ENCODE peak calls at places on chromosome 17, in eight cellular contexts. D, Q, S, J, M, H, C and F are unnamed samples.

GRCh38 chr17:46979023-46979870 is at the start of gene RPRML:
- DNase-seq in J (peak; percentile 45), M (no peak), S (peak; percentile 35), D (no peak), Q (no peak), H (no peak), C (no peak), F (no peak)

GRCh38 chr17:74801896-74802295 is 25.8 kb upstream of the NAT9 start:
- DNase-seq in Q (no peak), S (peak; percentile 26), J (no peak), H (no peak), C (no peak), D (no peak), M (no peak), F (no peak)

GRCh38 chr17:52648995-52649394 is 490.5 kb upstream of the CA10 start:
- DNase-seq in J (no peak), H (no peak), C (no peak), M (no peak), D (no peak), Q (no peak), S (no peak), F (peak; percentile 89)

GRCh38 chr17:45949755-45950320 is 49.2 kb upstream of the STH start:
- DNase-seq in H (no peak), S (no peak), C (no peak), Q (no peak), M (no peak), D (no peak), J (no peak), F (no peak)

GRCh38 chr17:19336938-19337711 is 25.4 kb downstream of the B9D1 start:
- DNase-seq in S (no peak), M (peak; percentile 71), C (no peak), J (peak; percentile 61), Q (no peak), D (no peak), H (no peak), F (no peak)

GRCh38 chr17:27630607-27631408 is at the start of gene LGALS9:
- DNase-seq in S (peak; percentile 19), C (no peak), D (no peak), M (no peak), H (no peak), Q (peak; percentile 62), J (peak; percentile 75), F (peak; percentile 89)

GRCh38 chr17:18261146-18261515 is 669 bp downstream of the MIEF2 start:
- DNase-seq in D (peak; percentile 74), J (peak; percentile 77), M (peak; percentile 81), S (peak; percentile 79), C (no peak), Q (peak; percentile 91), H (peak; percentile 90), F (peak; percentile 71)

GRCh38 chr17:45905812-45906211 is 11.5 kb downstream of the MAPT start:
- DNase-seq in C (no peak), M (no peak), J (no peak), S (no peak), H (no peak), Q (no peak), D (no peak), F (no peak)

GRCh38 chr17:70473049-70473448 is 303.7 kb downstream of the KCNJ2 start:
- DNase-seq in M (no peak), Q (no peak), S (no peak), J (no peak), C (no peak), H (no peak), D (no peak), F (no peak)

GRCh38 chr17:77792626-77793025 is 165.9 kb upstream of the TNRC6C start:
- DNase-seq in S (no peak), C (no peak), J (no peak), M (no peak), H (no peak), D (no peak), Q (no peak), F (no peak)

GRCh38 chr17:21171309-21171922 is 42.5 kb downstream of the TMEM11 start:
- DNase-seq in H (peak; percentile 48), S (no peak), Q (no peak), C (no peak), J (no peak), M (peak; percentile 48), D (no peak), F (no peak)

GRCh38 chr17:43578699-43579569 is 32.8 kb upstream of the ETV4 start:
- DNase-seq in S (peak; percentile 69), D (no peak), Q (no peak), H (no peak), C (no peak), M (no peak), J (no peak), F (peak; percentile 18)

GRCh38 chr17:17111401-17112393 is 69.4 kb downstream of the MPRIP start:
- DNase-seq in C (no peak), Q (no peak), S (no peak), J (no peak), D (no peak), M (no peak), H (no peak), F (no peak)

GRCh38 chr17:17206149-17206912 is at the start of gene PLD6:
- DNase-seq in H (peak; percentile 85), C (peak; percentile 52), M (peak; percentile 76), J (peak; percentile 86), S (peak; percentile 74), D (no peak), Q (peak; percentile 80), F (peak; percentile 74)

GRCh38 chr17:59829217-59830006 is 63.3 kb downstream of the TUBD1 start:
- DNase-seq in M (no peak), H (no peak), Q (no peak), D (peak; percentile 94), C (no peak), S (peak; percentile 100), J (no peak), F (peak; percentile 99)

GRCh38 chr17:59825533-59826316 is 67.0 kb downstream of the TUBD1 start:
- DNase-seq in D (no peak), S (peak; percentile 57), C (no peak), M (no peak), H (no peak), Q (no peak), J (no peak), F (no peak)

GRCh38 chr17:59828478-59828760 is 64.3 kb downstream of the TUBD1 start:
- DNase-seq in C (no peak), D (no peak), J (no peak), M (no peak), Q (no peak), S (no peak), H (no peak), F (no peak)

GRCh38 chr17:59827721-59828477 is 64.8 kb downstream of the TUBD1 start:
- DNase-seq in H (no peak), S (peak; percentile 50), C (no peak), J (no peak), Q (no peak), D (no peak), M (no peak), F (peak; percentile 78)

GRCh38 chr17:59826741-59827453 is 65.8 kb downstream of the TUBD1 start:
- DNase-seq in J (no peak), S (no peak), C (no peak), D (no peak), M (no peak), H (no peak), Q (no peak), F (no peak)
- H3K4me3 ChIP-seq in J (no peak overlapping the region), S (no peak overlapping the region), C (no peak overlapping the region), D (no peak overlapping the region), M (no peak overlapping the region), H (no peak overlapping the region), Q (no peak overlapping the region), F (no peak overlapping the region)

GRCh38 chr17:76079577-76080206 is 710 bp downstream of the ZACN start:
- DNase-seq in C (no peak), D (peak; percentile 48), H (no peak), J (no peak), M (no peak), S (no peak), Q (no peak), F (no peak)

GRCh38 chr17:76076765-76077581 is 2.0 kb upstream of the ZACN start:
- DNase-seq in J (no peak), M (no peak), H (no peak), Q (no peak), C (no peak), D (no peak), S (no peak), F (no peak)

GRCh38 chr17:76078859-76079576 is at the start of gene ZACN:
- DNase-seq in Q (no peak), D (no peak), M (no peak), H (no peak), J (no peak), C (no peak), S (no peak), F (no peak)

GRCh38 chr17:76076100-76076764 is 1.7 kb downstream of the GALR2 start:
- DNase-seq in H (no peak), S (no peak), C (no peak), Q (no peak), M (no peak), J (no peak), D (no peak), F (no peak)

GRCh38 chr17:76077582-76078110 is 1.3 kb upstream of the ZACN start:
- DNase-seq in J (no peak), H (no peak), S (peak; percentile 19), C (no peak), M (no peak), D (no peak), Q (no peak), F (no peak)
- H3K4me1 ChIP-seq in J (peaks cover 63% of the 10 kb centered on the region), H (peaks cover 23% of the 10 kb centered on the region), S (peaks cover 5% of the 10 kb centered on the region), C (peaks cover 38% of the 10 kb centered on the region), M (peaks cover 55% of the 10 kb centered on the region), D (peaks cover 16% of the 10 kb centered on the region), Q (peaks cover 22% of the 10 kb centered on the region), F (no peaks in the 10 kb centered on the region)

DNA sequence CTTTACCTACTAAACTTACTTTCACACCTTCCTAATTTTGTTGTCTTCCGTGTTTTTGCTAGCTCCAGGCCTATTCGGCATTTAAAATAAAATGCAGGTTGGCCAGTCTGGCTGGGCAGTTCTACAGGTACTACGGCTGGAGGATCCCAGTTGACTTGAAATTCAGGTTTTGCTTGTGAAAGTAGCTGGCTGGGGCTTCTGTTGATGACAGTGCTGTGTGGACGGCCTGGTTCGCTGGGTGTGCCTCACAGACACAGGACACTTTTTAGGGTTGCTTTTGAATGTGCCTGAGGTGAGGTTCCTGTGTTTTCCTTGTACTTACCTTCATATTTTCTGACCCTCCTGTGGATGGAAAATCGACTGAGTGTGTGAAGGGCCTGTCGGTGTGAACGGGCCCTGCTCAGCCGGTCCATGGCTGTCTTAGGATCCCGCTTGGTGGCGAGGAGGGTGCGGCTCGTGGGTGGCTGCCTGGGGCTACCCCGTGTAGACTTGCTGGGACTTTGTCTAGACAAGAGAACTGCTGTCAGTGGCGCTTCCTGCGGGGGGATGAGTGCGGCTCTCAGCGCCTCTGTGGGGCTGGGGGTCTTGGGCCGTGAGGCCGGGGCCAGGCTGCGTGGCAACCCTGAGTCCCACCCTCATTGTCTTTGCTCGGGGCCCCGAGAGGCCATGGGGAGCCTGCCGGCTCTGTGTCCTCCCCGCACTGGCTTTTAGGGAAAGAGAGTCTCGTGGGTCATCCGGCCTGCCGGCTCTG is 18.7 kb upstream of the ZNF750 start:
- DNase-seq in M (no peak), S (peak; percentile 88), D (no peak), C (no peak), H (no peak), Q (peak; percentile 90), J (no peak), F (no peak)
- H3K27ac ChIP-seq in M (no peak overlapping the region), S (peak overlapping the region; percentile 89), D (no peak overlapping the region), C (peak overlapping the region; percentile 96), H (peak overlapping the region; percentile 11), Q (peak overlapping the region; percentile 95), J (peak overlapping the region; percentile 70), F (no peak overlapping the region)

DNA sequence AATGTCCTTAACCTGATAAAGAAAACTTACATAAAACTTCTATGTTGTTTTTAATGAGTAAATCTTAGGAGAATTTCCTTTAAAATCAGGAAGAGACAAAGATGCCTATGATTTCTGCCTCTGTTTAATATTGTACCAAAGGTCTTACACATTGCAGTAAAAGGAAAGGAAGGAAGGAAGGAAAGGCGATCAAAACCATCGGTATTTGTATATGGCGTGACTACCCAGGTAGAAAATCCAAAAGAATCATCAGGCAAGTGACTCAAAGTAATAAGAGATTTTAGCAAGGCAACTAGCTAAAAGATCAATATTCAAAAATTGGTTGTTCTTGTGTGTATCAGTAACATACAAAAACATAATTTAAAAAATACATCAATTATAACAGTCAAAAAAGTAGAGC is 3.5 kb downstream of the ICAM2 start:
- DNase-seq in Q (no peak), M (no peak), D (no peak), C (no peak), S (no peak), J (no peak), H (no peak), F (no peak)
- H3K4me3 ChIP-seq in Q (no peak overlapping the region), M (no peak overlapping the region), D (no peak overlapping the region), C (no peak overlapping the region), S (no peak overlapping the region), J (no peak overlapping the region), H (no peak overlapping the region), F (no peak overlapping the region)